ENCODE peak calls at places on chromosomes 4 and X, in eight cellular contexts. M is NCI-H2107; Q is GM19239; T is NCI-H1105; L is H9; J is T-cell; U is SK-MEL-5; A is activated T-helper 9 cell treated with anti-CD3 and anti-CD28 coated beads, Interleukin-2, amount 50 U/mL, for 16 hours. Y is an unnamed sample.

GRCh38 chr4:124343711-124344110 is 368.8 kb downstream of the ANKRD50 start:
- DNase-seq in Q (no peak), T (no peak), A (no peak), M (no peak), U (no peak), L (no peak), J (no peak), Y (no peak)

GRCh38 chr4:126268106-126268505 is 953.4 kb downstream of the FAT4 start:
- DNase-seq in A (no peak), Q (no peak), J (no peak), L (no peak), U (no peak), T (no peak), M (no peak), Y (peak)

GRCh38 chrX:130172127-130172834 is 519 bp downstream of the RAB33A start:
- DNase-seq in L (no peak), U (no peak), T (no peak), Q (no peak), M (no peak), A (no peak), J (no peak), Y (no peak)

GRCh38 chr4:126264839-126265238 is 950.1 kb downstream of the FAT4 start:
- DNase-seq in U (no peak), J (no peak), M (no peak), T (no peak), L (no peak), Q (no peak), A (no peak), Y (peak)

GRCh38 chr4:189126040-189126439 is 814.6 kb upstream of the FRG1 start:
- DNase-seq in T (no peak), L (no peak), J (no peak), A (no peak), M (no peak), Q (no peak), U (no peak), Y (no peak)

GRCh38 chrX:42748067-42748850 is 29.7 kb downstream of the PPP1R2C start:
- DNase-seq in A (no peak), M (no peak), J (no peak), L (no peak), U (no peak), Q (no peak), T (no peak), Y (peak)

GRCh38 chr4:132071815-132072214 is 1077.3 kb upstream of the PCDH10 start:
- DNase-seq in T (no peak), Q (no peak), U (no peak), J (no peak), L (no peak), A (no peak), M (no peak), Y (peak)

GRCh38 chr4:87465739-87466366 is 43.5 kb downstream of the NUDT9 start:
- DNase-seq in Q (no peak), J (no peak), A (no peak), U (peak), T (no peak), L (no peak), M (no peak), Y (peak)

GRCh38 chr4:77473509-77473908 is 132.1 kb upstream of the CXCL13 start:
- DNase-seq in Q (peak), U (peak), L (peak), A (no peak), M (no peak), T (no peak), J (no peak), Y (peak)

GRCh38 chr4:4856071-4857000 is 3.1 kb upstream of the MSX1 start:
- DNase-seq in U (no peak), J (no peak), T (no peak), A (no peak), Q (no peak), M (no peak), L (no peak), Y (no peak)

GRCh38 chrX:39895228-39896110 is 202.3 kb downstream of the BCOR start:
- DNase-seq in U (no peak), L (no peak), A (no peak), J (no peak), T (no peak), M (no peak), Q (no peak), Y (no peak)

GRCh38 chrX:110259065-110259559 is 58.8 kb downstream of the AMMECR1 start:
- DNase-seq in T (no peak), L (no peak), U (no peak), J (no peak), M (no peak), A (no peak), Q (no peak), Y (no peak)

GRCh38 chr4:7183780-7184460 is 8.4 kb upstream of the SORCS2 start:
- DNase-seq in J (no peak), A (no peak), L (peak), Q (no peak), U (no peak), T (no peak), M (no peak), Y (no peak)

GRCh38 chrX:18309401-18309800 is 45.1 kb downstream of the SCML2 start:
- DNase-seq in Q (no peak), J (no peak), M (no peak), A (no peak), L (no peak), T (no peak), U (no peak), Y (no peak)

GRCh38 chr4:11615601-11616000 is 186.9 kb upstream of the HS3ST1 start:
- DNase-seq in T (no peak), A (no peak), U (no peak), J (no peak), M (no peak), L (no peak), Q (no peak), Y (peak)

GRCh38 chrX:139429913-139430312 is 100.6 kb upstream of the F9 start:
- DNase-seq in A (no peak), Q (no peak), T (no peak), J (no peak), U (peak), L (no peak), M (no peak), Y (peak)

GRCh38 chr4:26022346-26022891 is 108.4 kb downstream of the SMIM20 start:
- DNase-seq in U (peak), M (no peak), Q (no peak), T (peak), J (no peak), A (no peak), L (no peak), Y (peak)

GRCh38 chr4:160495356-160495755 is 1392.5 kb downstream of the RAPGEF2 start:
- DNase-seq in L (no peak), Q (no peak), A (no peak), M (no peak), U (no peak), J (no peak), T (no peak), Y (no peak)

GRCh38 chrX:6813836-6814370 is 279.0 kb upstream of the VCX3A start:
- DNase-seq in U (no peak), Q (no peak), L (peak), M (no peak), J (no peak), T (no peak), A (no peak), Y (no peak)

GRCh38 chr4:15020502-15021286 is 18.4 kb downstream of the CPEB2 start:
- DNase-seq in M (no peak), Q (no peak), A (no peak), L (no peak), T (no peak), U (peak), J (no peak), Y (no peak)

GRCh38 chr4:53987761-53988171 is 76.6 kb downstream of the CHIC2 start:
- DNase-seq in Q (no peak), M (no peak), U (no peak), A (no peak), J (no peak), T (no peak), L (no peak), Y (peak)

GRCh38 chr4:70892086-70892769 is 9.9 kb upstream of the MOB1B start:
- DNase-seq in T (no peak), U (peak), A (no peak), M (no peak), L (no peak), J (no peak), Q (no peak), Y (no peak)

GRCh38 chr4:48970471-48970921 is 15.6 kb upstream of the CWH43 start:
- DNase-seq in A (no peak), U (peak), L (no peak), J (no peak), M (no peak), T (no peak), Q (no peak), Y (peak)

GRCh38 chr4:23348789-23349498 is 540.9 kb downstream of the PPARGC1A start:
- DNase-seq in J (no peak), L (no peak), U (no peak), A (no peak), T (no peak), Q (no peak), M (no peak), Y (no peak)